ENCODE peak calls at places on chromosome 6, in four cellular contexts. K is right lobe of liver; P is HepG2; C is stimulated activated naive CD8-positive, alpha-beta T cell treated with anti-CD3 and anti-CD28 coated beads, Interleukin-15, Interleukin-2, amounts not matched to agents 100 U/mL and 50 U/mL, for 24 hours. L is an unnamed sample.

GRCh38 chr6:54465649-54466300 is 157.5 kb downstream of the TINAG start:
- ATAC-seq in K (no peak), P (no peak), C (no peak), L (no peak)

GRCh38 chr6:166464418-166465400 is 82.0 kb upstream of the MPC1 start:
- ATAC-seq in K (no peak), P (no peak), C (no peak), L (no peak)

GRCh38 chr6:111674882-111675281 is 69.2 kb upstream of the TRAF3IP2 start:
- ATAC-seq in K (no peak), P (no peak), C (no peak), L (no peak)

GRCh38 chr6:15032015-15032414 is 213.9 kb upstream of the JARID2 start:
- ATAC-seq in K (no peak), P (no peak), C (peak), L (no peak)

GRCh38 chr6:38846844-38847243 is 131.7 kb downstream of the DNAH8 start:
- ATAC-seq in K (peak), P (no peak), C (no peak), L (no peak)

GRCh38 chr6:169243154-169243553 is 10.5 kb downstream of the THBS2 start:
- ATAC-seq in K (no peak), P (no peak), C (no peak), L (no peak)

GRCh38 chr6:1552296-1552761 is 57.4 kb upstream of the FOXC1 start:
- ATAC-seq in K (peak), P (peak), C (no peak), L (no peak)

GRCh38 chr6:26328265-26328844 is 36.6 kb upstream of the BTN3A2 start:
- ATAC-seq in K (no peak), P (no peak), C (peak), L (no peak)

GRCh38 chr6:24667378-24667803 is 514 bp downstream of the ACOT13 start:
- ATAC-seq in K (peak), P (peak), C (no peak), L (no peak)

GRCh38 chr6:36364669-36365479 is 22.6 kb downstream of the ETV7 start:
- ATAC-seq in K (no peak), P (no peak), C (no peak), L (peak)

GRCh38 chr6:56246544-56246940 is 838 bp downstream of the COL21A1 start:
- ATAC-seq in K (peak), P (peak), C (no peak), L (no peak)

GRCh38 chr6:108222064-108222463 is 38.8 kb downstream of the SNX3 start:
- ATAC-seq in K (no peak), P (no peak), C (no peak), L (no peak)

GRCh38 chr6:135605278-135605790 is 107.8 kb upstream of the AHI1 start:
- ATAC-seq in K (no peak), P (no peak), C (peak), L (no peak)

GRCh38 chr6:99253271-99253670 is 96.2 kb downstream of the FAXC start:
- ATAC-seq in K (no peak), P (no peak), C (no peak), L (no peak)

GRCh38 chr6:106141441-106142237 is 55.5 kb downstream of the PRDM1 start:
- ATAC-seq in K (peak), P (no peak), C (peak), L (peak)

GRCh38 chr6:50762798-50763197 is 49.5 kb downstream of the TFAP2D start:
- ATAC-seq in K (no peak), P (no peak), C (no peak), L (no peak)

GRCh38 chr6:139239137-139239536 is 52.7 kb downstream of the TXLNB start:
- ATAC-seq in K (no peak), P (peak), C (no peak), L (no peak)

GRCh38 chr6:106692112-106692822 is 62.9 kb downstream of the QRSL1 start:
- ATAC-seq in K (peak), P (no peak), C (no peak), L (no peak)

GRCh38 chr6:152595507-152595906 is 41.7 kb downstream of the SYNE1 start:
- ATAC-seq in K (no peak), P (peak), C (no peak), L (no peak)

GRCh38 chr6:47729457-47729856 is 31.1 kb downstream of the ADGRF4 start:
- ATAC-seq in K (no peak), P (no peak), C (peak), L (no peak)

GRCh38 chr6:17967668-17968067 is 19.8 kb downstream of the KIF13A start:
- ATAC-seq in K (no peak), P (no peak), C (no peak), L (no peak)

GRCh38 chr6:163239572-163240340 is 174.8 kb upstream of the QKI start:
- ATAC-seq in K (no peak), P (no peak), C (no peak), L (peak)

GRCh38 chr6:127877231-127877630 is 23.6 kb downstream of the THEMIS start:
- ATAC-seq in K (no peak), P (no peak), C (peak), L (no peak)

GRCh38 chr6:35590622-35591066 is 77.9 kb upstream of the TULP1 start:
- ATAC-seq in K (peak), P (no peak), C (no peak), L (no peak)

GRCh38 chr6:29730575-29731126 is 7.4 kb downstream of the HLA-F start:
- ATAC-seq in K (no peak), P (no peak), C (no peak), L (peak)

GRCh38 chr6:26360451-26361416 is 4.3 kb upstream of the BTN3A2 start:
- ATAC-seq in K (no peak), P (no peak), C (no peak), L (no peak)